ENCODE peak calls at places on chromosomes 1 and 21, in eight cellular contexts. J is right cardiac atrium, Q is brain microvascular endothelial cell, Y is NT2/D1, B is left ventricle myocardium inferior, F is uterus, U is dorsolateral prefrontal cortex, K is lower leg skin. A is an unnamed sample.

GRCh38 chr1:44485229-44485932 is 80.3 kb downstream of the RNF220 start:
- DNase-seq in B (no peak), F (peak; percentile 74), Q (peak; percentile 83), K (no peak), J (no peak), Y (no peak), U (no peak), A (peak; percentile 91)

GRCh38 chr1:65069186-65069585 is 78.8 kb upstream of the AK4 start:
- DNase-seq in K (no peak), F (no peak), B (no peak), Y (no peak), J (peak; percentile 53), Q (no peak), U (no peak), A (no peak)

GRCh38 chr1:40922969-40923368 is 56.5 kb upstream of the CTPS1 start:
- DNase-seq in B (no peak), U (peak; percentile 65), K (peak; percentile 82), Q (no peak), J (no peak), F (no peak), Y (no peak), A (no peak)

GRCh38 chr1:200856716-200857352 is 15.9 kb upstream of the GPR25 start:
- DNase-seq in F (no peak), Y (no peak), J (no peak), B (no peak), K (no peak), Q (peak; percentile 84), U (no peak), A (peak; percentile 83)

GRCh38 chr1:244100691-244101453 is 49.8 kb downstream of the ZBTB18 start:
- DNase-seq in K (no peak), B (no peak), J (no peak), Q (no peak), U (no peak), Y (no peak), F (no peak), A (no peak)

GRCh38 chr1:23634518-23634839 is 57.1 kb upstream of the RPL11 start:
- DNase-seq in J (no peak), F (no peak), U (no peak), K (no peak), B (no peak), Q (no peak), Y (no peak), A (no peak)

GRCh38 chr1:60983701-60984065 is 98.7 kb upstream of the NFIA start:
- DNase-seq in K (peak; percentile 72), Y (no peak), J (peak; percentile 56), B (no peak), F (no peak), U (no peak), Q (no peak), A (no peak)

GRCh38 chr1:151007853-151008243 is 401 bp upstream of the PRUNE1 start:
- DNase-seq in F (no peak), B (no peak), J (no peak), Y (no peak), K (no peak), U (no peak), Q (no peak), A (no peak)

GRCh38 chr21:41582298-41582840 is 74.4 kb upstream of the TMPRSS2 start:
- DNase-seq in B (no peak), Q (no peak), F (no peak), Y (no peak), J (no peak), U (no peak), K (peak; percentile 66), A (no peak)

GRCh38 chr1:98051065-98051675 is 130.3 kb upstream of the DPYD start:
- DNase-seq in J (peak; percentile 80), F (peak; percentile 28), U (peak; percentile 83), Q (peak; percentile 83), K (peak; percentile 91), B (peak; percentile 45), Y (peak; percentile 58), A (no peak)

GRCh38 chr21:33643658-33644311 is 1.5 kb downstream of the ITSN1 start:
- DNase-seq in K (no peak), B (no peak), Q (no peak), J (no peak), U (no peak), F (no peak), Y (no peak), A (no peak)

GRCh38 chr1:220666349-220666748 is 23.8 kb upstream of the C1orf115 start:
- DNase-seq in B (no peak), K (no peak), F (no peak), Y (no peak), U (no peak), Q (no peak), J (no peak), A (no peak)

GRCh38 chr1:54996359-54996868 is 2.3 kb upstream of the BSND start:
- DNase-seq in Q (peak; percentile 28), Y (peak; percentile 84), F (no peak), U (peak; percentile 69), K (peak; percentile 94), B (peak; percentile 64), J (peak; percentile 83), A (no peak)

GRCh38 chr21:35297665-35298064 is 248.6 kb upstream of the RUNX1 start:
- DNase-seq in J (no peak), B (no peak), F (no peak), K (no peak), U (no peak), Q (no peak), Y (no peak), A (no peak)

GRCh38 chr1:3342960-3343359 is 111.5 kb upstream of the ARHGEF16 start:
- DNase-seq in F (no peak), B (no peak), U (no peak), J (no peak), Q (no peak), K (no peak), Y (no peak), A (no peak)

GRCh38 chr1:65630855-65631254 is 161.8 kb upstream of the PDE4B start:
- DNase-seq in F (no peak), Q (peak; percentile 64), Y (no peak), B (no peak), J (no peak), K (no peak), U (no peak), A (peak; percentile 40)

GRCh38 chr1:202311880-202312635 is 29.7 kb downstream of the UBE2T start:
- DNase-seq in Y (no peak), J (no peak), K (peak; percentile 64), U (no peak), B (no peak), Q (no peak), F (no peak), A (no peak)

GRCh38 chr1:219945795-219946194 is 17.4 kb upstream of the SLC30A10 start:
- DNase-seq in U (no peak), Y (no peak), F (no peak), K (no peak), B (no peak), J (no peak), Q (no peak), A (no peak)

GRCh38 chr1:164629971-164630370 is 71.0 kb downstream of the PBX1 start:
- DNase-seq in U (no peak), B (no peak), J (no peak), F (no peak), Y (no peak), K (no peak), Q (no peak), A (no peak)

GRCh38 chr1:207633226-207633625 is 11.7 kb upstream of the CR1L start:
- DNase-seq in U (no peak), B (no peak), Y (no peak), Q (no peak), K (no peak), J (no peak), F (no peak), A (no peak)

GRCh38 chr1:240312872-240313271 is 221.2 kb downstream of the FMN2 start:
- DNase-seq in F (no peak), Q (peak; percentile 83), K (no peak), J (no peak), U (no peak), Y (no peak), B (no peak), A (peak; percentile 97)

GRCh38 chr1:1069061-1069710 is 4.9 kb downstream of the RNF223 start:
- DNase-seq in Y (peak; percentile 57), Q (peak; percentile 22), K (peak; percentile 93), F (peak; percentile 32), J (peak; percentile 88), U (peak; percentile 78), B (peak; percentile 52), A (no peak)
- H3K4me3 ChIP-seq in Y (peak overlapping the region; percentile 51), Q (peak overlapping the region; percentile 67), K (no peak overlapping the region), F (no peak overlapping the region), J (peak overlapping the region; percentile 32), U (peak overlapping the region; percentile 58), B (peak overlapping the region; percentile 64), A (peak overlapping the region; percentile 63)

DNA sequence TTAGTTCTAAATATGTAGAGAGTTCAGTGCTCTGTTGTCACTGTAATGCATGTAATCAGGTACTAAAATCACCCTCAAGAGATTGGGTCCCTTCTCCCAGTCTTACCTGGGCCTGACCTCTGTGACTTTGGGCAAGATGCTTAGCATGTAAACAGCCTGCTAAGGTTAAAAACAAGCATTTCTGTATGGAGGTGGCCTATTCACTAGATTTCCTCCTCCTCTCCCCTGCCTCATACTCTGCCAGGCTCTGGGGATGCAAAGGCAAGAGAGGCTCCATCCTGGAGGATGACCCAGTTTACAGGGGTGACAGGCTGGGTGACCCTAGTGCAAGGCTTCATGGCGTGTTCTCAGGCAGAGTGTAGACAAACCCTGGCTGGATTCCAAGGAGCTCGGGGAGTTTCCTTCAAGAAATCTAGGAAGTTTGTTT is 28.8 kb downstream of the VANGL2 start:
- DNase-seq in B (no peak), F (no peak), J (no peak), U (no peak), K (no peak), Q (no peak), Y (no peak), A (no peak)
- H3K4me3 ChIP-seq in B (no peak overlapping the region), F (no peak overlapping the region), J (no peak overlapping the region), U (no peak overlapping the region), K (no peak overlapping the region), Q (no peak overlapping the region), Y (no peak overlapping the region), A (no peak overlapping the region)

DNA sequence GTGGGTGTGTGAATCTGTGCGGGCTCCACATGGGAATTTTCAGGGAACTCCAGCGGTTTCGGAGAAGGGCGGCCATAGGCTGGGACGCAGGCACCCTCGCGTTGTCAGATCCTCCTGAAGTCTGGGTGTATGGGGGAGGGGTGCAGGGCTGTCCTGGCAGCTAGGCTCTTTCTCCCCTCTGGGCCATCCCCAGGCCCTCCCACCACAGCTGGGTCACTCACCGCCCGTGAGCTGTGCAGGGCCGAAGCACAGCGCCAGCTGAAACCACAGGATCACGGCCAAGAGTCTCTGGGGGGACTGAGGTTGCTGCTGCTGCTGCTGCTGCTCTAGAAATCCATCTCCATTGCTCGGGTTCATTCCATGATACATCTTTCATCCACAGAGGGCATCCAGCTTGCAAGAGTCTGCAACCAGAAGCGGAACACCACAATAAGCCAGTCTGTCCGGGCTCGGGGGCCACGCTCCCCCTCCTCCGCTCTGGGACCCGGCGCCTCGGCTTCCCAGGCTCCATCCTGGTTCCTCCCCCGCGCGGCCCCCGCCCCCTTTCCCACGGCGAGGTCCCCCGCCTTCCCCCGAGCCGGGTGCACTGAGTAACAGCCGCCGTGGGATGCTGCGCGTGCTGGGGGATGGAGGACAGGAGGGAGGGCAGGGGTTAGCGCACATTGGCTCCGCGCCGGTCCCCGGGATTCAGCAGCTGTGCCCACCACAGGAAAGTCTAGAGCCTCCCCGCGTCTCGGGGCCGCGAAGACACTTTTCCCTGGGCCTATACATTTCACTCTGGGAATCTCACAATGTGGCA is 720 bp downstream of the SUSD4 start:
- DNase-seq in F (no peak), K (no peak), U (peak; percentile 61), B (peak; percentile 59), Y (no peak), J (peak; percentile 79), Q (no peak), A (peak; percentile 50)
- H3K4me3 ChIP-seq in F (peak overlapping the region; percentile 35), K (peak overlapping the region; percentile 28), U (peak overlapping the region; percentile 68), B (peak overlapping the region; percentile 72), Y (peak overlapping the region; percentile 61), J (peak overlapping the region; percentile 76), Q (peak overlapping the region; percentile 30), A (peak overlapping the region; percentile 42)

GRCh38 chr1:42931911-42932422 is 26.7 kb downstream of the SLC2A1 start:
- DNase-seq in K (peak; percentile 93), U (no peak), Q (no peak), F (no peak), B (peak; percentile 59), Y (no peak), J (peak; percentile 83), A (no peak)
- H3K4me3 ChIP-seq in K (no peak overlapping the region), U (no peak overlapping the region), Q (no peak overlapping the region), F (no peak overlapping the region), B (no peak overlapping the region), Y (no peak overlapping the region), J (no peak overlapping the region), A (no peak overlapping the region)

A was measured in skeletal muscle cell.